ENCODE peak calls at places on chromosomes 12 and 14, in nine cellular contexts. Q is cardiac muscle cell, M is endothelial cell, V is fibroblast of lung, O is cardiac fibroblast, J is GM06990, S is left ventricle myocardium inferior, D is GM20000, F is tibial nerve. E is an unnamed sample.

GRCh38 chr12:117408161-117408791 is 46.9 kb upstream of the NOS1 start:
- DNase-seq in O (peak; percentile 14), V (no peak), Q (peak; percentile 47), J (no peak), D (no peak), F (no peak), S (no peak), M (no peak), E (no peak)

GRCh38 chr12:96710127-96710745 is 196.8 kb upstream of the NEDD1 start:
- DNase-seq in V (no peak), O (no peak), D (no peak), M (no peak), Q (no peak), S (no peak), F (no peak), J (no peak), E (no peak)

GRCh38 chr12:76236640-76237039 is 111.6 kb downstream of the BBS10 start:
- DNase-seq in D (no peak), J (no peak), Q (peak; percentile 22), M (no peak), F (no peak), O (peak; percentile 79), S (no peak), V (no peak), E (no peak)

GRCh38 chr14:75040959-75041358 is 10.3 kb downstream of the MLH3 start:
- DNase-seq in M (no peak), J (no peak), Q (no peak), O (no peak), S (no peak), V (no peak), D (no peak), F (no peak), E (no peak)

GRCh38 chr14:104795781-104796681 is 483 bp upstream of the AKT1 start:
- DNase-seq in Q (peak; percentile 61), O (peak; percentile 33), S (peak; percentile 75), M (peak; percentile 65), F (peak; percentile 30), D (peak; percentile 97), V (no peak), J (peak; percentile 67), E (no peak)

GRCh38 chr12:108643941-108644742 is 10.4 kb upstream of the SELPLG start:
- DNase-seq in D (no peak), S (no peak), O (no peak), Q (no peak), M (no peak), J (no peak), V (peak; percentile 54), F (no peak), E (no peak)

GRCh38 chr14:71403673-71404072 is 496.4 kb downstream of the PCNX1 start:
- DNase-seq in D (peak; percentile 27), M (peak; percentile 6), J (peak; percentile 41), F (no peak), S (no peak), V (peak; percentile 27), O (peak; percentile 49), Q (peak; percentile 47), E (no peak)

GRCh38 chr12:11238275-11238674 is 31.2 kb downstream of the PRB3 start:
- DNase-seq in D (no peak), V (no peak), S (no peak), F (no peak), Q (no peak), O (no peak), M (no peak), J (no peak), E (no peak)

GRCh38 chr12:6036509-6036908 is 88.0 kb downstream of the VWF start:
- DNase-seq in O (no peak), M (no peak), F (no peak), J (no peak), D (no peak), S (no peak), Q (no peak), V (no peak), E (no peak)

GRCh38 chr12:110649341-110649847 is 35.5 kb downstream of the TCTN1 start:
- DNase-seq in Q (no peak), O (no peak), V (peak; percentile 29), J (no peak), D (no peak), M (no peak), F (no peak), S (no peak), E (no peak)
- TF ChIP-seq CTCF in Q (no peak), O (no peak), V (no peak), J (no peak), D (no peak), M (no peak), F (no peak), S (no peak), E (no peak)

GRCh38 chr12:90940872-90941499 is 14.0 kb downstream of the CCER1 start:
- DNase-seq in V (peak; percentile 87), D (no peak), S (no peak), M (no peak), Q (peak; percentile 83), J (no peak), O (peak; percentile 85), F (no peak), E (no peak)
- TF ChIP-seq CTCF in V (peak; percentile 66), D (peak; percentile 11), S (peak; percentile 67), M (peak; percentile 75), Q (peak; percentile 72), J (peak; percentile 62), O (peak; percentile 68), F (peak; percentile 37), E (peak; percentile 66)

DNA sequence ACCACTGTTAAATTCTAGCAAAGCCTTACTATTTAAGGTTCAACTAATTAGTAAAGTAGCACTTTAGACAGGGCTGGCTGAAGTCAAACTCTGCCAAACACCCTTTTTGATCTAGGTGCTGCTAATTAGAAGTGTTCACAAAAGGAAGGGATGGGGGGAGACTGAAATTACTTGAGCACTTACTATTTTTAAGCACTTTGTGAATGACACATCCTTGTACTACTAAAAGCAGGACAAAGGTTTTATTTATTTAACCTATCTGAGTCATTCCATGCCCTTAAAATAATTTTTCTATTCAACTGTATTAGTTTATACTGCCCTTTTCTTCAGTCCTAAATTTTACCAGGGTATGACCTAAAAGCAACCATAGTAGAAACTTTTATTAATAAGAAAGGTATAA is 20.1 kb downstream of the MBIP start:
- DNase-seq in J (peak; percentile 58), M (no peak), O (peak; percentile 36), S (no peak), D (peak; percentile 6), Q (no peak), F (no peak), V (peak; percentile 49), E (no peak)
- TF ChIP-seq CTCF in J (no peak), M (no peak), O (no peak), S (no peak), D (no peak), Q (no peak), F (no peak), V (no peak), E (no peak)

GRCh38 chr12:65962921-65963883 is 138.9 kb downstream of the HMGA2 start:
- DNase-seq in J (no peak), O (peak; percentile 47), F (no peak), M (peak; percentile 34), D (peak; percentile 16), V (no peak), S (no peak), Q (peak; percentile 21), E (no peak)
- TF ChIP-seq CTCF in J (peak; percentile 41), O (peak; percentile 11), F (no peak), M (no peak), D (peak; percentile 26), V (peak; percentile 30), S (peak; percentile 10), Q (peak; percentile 21), E (no peak)

GRCh38 chr14:23361320-23361719 is 3.7 kb downstream of the EFS start:
- DNase-seq in F (no peak), D (no peak), M (no peak), V (peak; percentile 33), S (no peak), J (no peak), O (peak; percentile 64), Q (peak; percentile 56), E (no peak)

GRCh38 chr14:23359167-23359626 is 5.8 kb downstream of the EFS start:
- DNase-seq in F (no peak), J (no peak), M (no peak), Q (no peak), V (no peak), D (no peak), S (no peak), O (no peak), E (no peak)

GRCh38 chr14:23359722-23360447 is 5.1 kb downstream of the EFS start:
- DNase-seq in D (no peak), S (no peak), Q (no peak), J (no peak), O (no peak), M (no peak), F (no peak), V (no peak), E (no peak)

GRCh38 chr14:23361763-23362162 is 3.2 kb downstream of the EFS start:
- DNase-seq in D (no peak), S (no peak), Q (no peak), F (no peak), J (no peak), M (no peak), V (no peak), O (no peak), E (no peak)

GRCh38 chr14:23360496-23360895 is 4.5 kb downstream of the EFS start:
- DNase-seq in J (no peak), D (no peak), S (no peak), M (no peak), O (no peak), F (no peak), Q (no peak), V (no peak), E (no peak)
- TF ChIP-seq CTCF in J (no peak), D (no peak), S (peak; percentile 42), M (no peak), O (no peak), F (peak; percentile 34), Q (no peak), V (no peak), E (no peak)

E was measured in AG09319.